ENCODE peak calls at places on chromosomes 3 and 15, in seven cellular contexts. One of them, this sample, is unnamed.

GRCh38 chr3:163368168-163368567 is 1710.1 kb downstream of the SI start:
- DNase-seq in Caco-2: no peak
- DNase-seq in G401: no peak
- DNase-seq in tibial nerve: no peak
- DNase-seq in posterior cingulate gyrus: no peak
- DNase-seq in Right ventricle myocardium superior: no peak
- DNase-seq in NCI-H2171: no peak
- DNase-seq in this sample: peak

GRCh38 chr3:13111173-13111873 is 38.1 kb upstream of the IQSEC1 start:
- DNase-seq in Caco-2: no peak
- DNase-seq in G401: peak
- DNase-seq in tibial nerve: no peak
- DNase-seq in posterior cingulate gyrus: no peak
- DNase-seq in Right ventricle myocardium superior: no peak
- DNase-seq in NCI-H2171: no peak
- DNase-seq in this sample: no peak

GRCh38 chr15:33569036-33569435 is 258.3 kb downstream of the RYR3 start:
- DNase-seq in Caco-2: no peak
- DNase-seq in G401: no peak
- DNase-seq in tibial nerve: no peak
- DNase-seq in posterior cingulate gyrus: no peak
- DNase-seq in Right ventricle myocardium superior: no peak
- DNase-seq in NCI-H2171: no peak
- DNase-seq in this sample: no peak

GRCh38 chr3:195522254-195523023 is 20.7 kb downstream of the PPP1R2 start:
- DNase-seq in Caco-2: no peak
- DNase-seq in G401: peak
- DNase-seq in tibial nerve: no peak
- DNase-seq in posterior cingulate gyrus: no peak
- DNase-seq in Right ventricle myocardium superior: no peak
- DNase-seq in NCI-H2171: peak
- DNase-seq in this sample: peak

GRCh38 chr15:62740141-62741004 is 302.2 kb upstream of the TPM1 start:
- DNase-seq in Caco-2: no peak
- DNase-seq in G401: no peak
- DNase-seq in tibial nerve: no peak
- DNase-seq in posterior cingulate gyrus: peak
- DNase-seq in Right ventricle myocardium superior: no peak
- DNase-seq in NCI-H2171: no peak
- DNase-seq in this sample: peak

GRCh38 chr3:175288616-175289015 is 429.5 kb downstream of the NAALADL2 start:
- DNase-seq in Caco-2: no peak
- DNase-seq in G401: no peak
- DNase-seq in tibial nerve: no peak
- DNase-seq in posterior cingulate gyrus: no peak
- DNase-seq in Right ventricle myocardium superior: no peak
- DNase-seq in NCI-H2171: no peak
- DNase-seq in this sample: no peak

GRCh38 chr15:64146041-64146440 is 5.5 kb upstream of the SNX22 start:
- DNase-seq in Caco-2: no peak
- DNase-seq in G401: no peak
- DNase-seq in tibial nerve: no peak
- DNase-seq in posterior cingulate gyrus: no peak
- DNase-seq in Right ventricle myocardium superior: peak
- DNase-seq in NCI-H2171: no peak
- DNase-seq in this sample: no peak

GRCh38 chr15:64264511-64264910 is 91.5 kb downstream of the CSNK1G1 start:
- DNase-seq in Caco-2: no peak
- DNase-seq in G401: no peak
- DNase-seq in tibial nerve: no peak
- DNase-seq in posterior cingulate gyrus: no peak
- DNase-seq in Right ventricle myocardium superior: no peak
- DNase-seq in NCI-H2171: no peak
- DNase-seq in this sample: peak

GRCh38 chr15:69852482-69853275 is 245.0 kb downstream of the TLE3 start:
- DNase-seq in Caco-2: no peak
- DNase-seq in G401: no peak
- DNase-seq in tibial nerve: no peak
- DNase-seq in posterior cingulate gyrus: no peak
- DNase-seq in Right ventricle myocardium superior: no peak
- DNase-seq in NCI-H2171: no peak
- DNase-seq in this sample: peak

GRCh38 chr3:125107861-125108567 is 52.2 kb upstream of the HEG1 start:
- DNase-seq in Caco-2: no peak
- DNase-seq in G401: no peak
- DNase-seq in tibial nerve: no peak
- DNase-seq in posterior cingulate gyrus: no peak
- DNase-seq in Right ventricle myocardium superior: no peak
- DNase-seq in NCI-H2171: no peak
- DNase-seq in this sample: peak

GRCh38 chr15:28931828-28932227 is 46.1 kb downstream of the APBA2 start:
- DNase-seq in Caco-2: no peak
- DNase-seq in G401: no peak
- DNase-seq in tibial nerve: no peak
- DNase-seq in posterior cingulate gyrus: no peak
- DNase-seq in Right ventricle myocardium superior: no peak
- DNase-seq in NCI-H2171: no peak
- DNase-seq in this sample: no peak

GRCh38 chr3:51796859-51797258 is 17.8 kb upstream of the IQCF6 start:
- DNase-seq in Caco-2: no peak
- DNase-seq in G401: no peak
- DNase-seq in tibial nerve: no peak
- DNase-seq in posterior cingulate gyrus: no peak
- DNase-seq in Right ventricle myocardium superior: no peak
- DNase-seq in NCI-H2171: no peak
- DNase-seq in this sample: no peak

GRCh38 chr15:55897560-55898336 is 95.7 kb downstream of the NEDD4 start:
- DNase-seq in Caco-2: peak
- DNase-seq in G401: peak
- DNase-seq in tibial nerve: peak
- DNase-seq in posterior cingulate gyrus: peak
- DNase-seq in Right ventricle myocardium superior: peak
- DNase-seq in NCI-H2171: peak
- DNase-seq in this sample: peak